ENCODE peak calls at places on chromosomes 6 and 20, in seven cellular contexts. One of them, this sample, is unnamed.

GRCh38 chr6:42970859-42971612 is 7.9 kb downstream of the PEX6 start:
- DNase-seq in IMR-90: peak
- DNase-seq in neuronal stem cell: no peak
- DNase-seq in mesenchymal stem cell: peak
- DNase-seq in mesendoderm: peak
- DNase-seq in trophoblast cell: peak
- DNase-seq in H1: no peak
- DNase-seq in this sample: no peak

GRCh38 chr6:7910298-7910653 is 312 bp downstream of the TXNDC5 start:
- DNase-seq in IMR-90: no peak
- DNase-seq in neuronal stem cell: no peak
- DNase-seq in mesenchymal stem cell: no peak
- DNase-seq in mesendoderm: no peak
- DNase-seq in trophoblast cell: no peak
- DNase-seq in H1: no peak
- DNase-seq in this sample: no peak

GRCh38 chr20:57006411-57007170 is 259.9 kb downstream of the BMP7 start:
- DNase-seq in IMR-90: no peak
- DNase-seq in neuronal stem cell: peak
- DNase-seq in mesenchymal stem cell: peak
- DNase-seq in mesendoderm: peak
- DNase-seq in trophoblast cell: peak
- DNase-seq in H1: no peak
- DNase-seq in this sample: no peak

GRCh38 chr6:9842004-9842720 is 572.7 kb downstream of the TFAP2A start:
- DNase-seq in IMR-90: no peak
- DNase-seq in neuronal stem cell: no peak
- DNase-seq in mesenchymal stem cell: no peak
- DNase-seq in mesendoderm: peak
- DNase-seq in trophoblast cell: no peak
- DNase-seq in H1: no peak
- DNase-seq in this sample: no peak

GRCh38 chr6:144104898-144105487 is 9.6 kb upstream of the SF3B5 start:
- DNase-seq in IMR-90: peak
- DNase-seq in neuronal stem cell: peak
- DNase-seq in mesenchymal stem cell: peak
- DNase-seq in mesendoderm: peak
- DNase-seq in trophoblast cell: peak
- DNase-seq in H1: no peak
- DNase-seq in this sample: no peak

GRCh38 chr20:52682271-52682670 is 289.9 kb upstream of the TSHZ2 start:
- DNase-seq in IMR-90: no peak
- DNase-seq in neuronal stem cell: no peak
- DNase-seq in mesenchymal stem cell: no peak
- DNase-seq in mesendoderm: no peak
- DNase-seq in trophoblast cell: no peak
- DNase-seq in H1: no peak
- DNase-seq in this sample: no peak

GRCh38 chr6:116060572-116061283 is at the start of gene FRK:
- DNase-seq in IMR-90: peak
- DNase-seq in neuronal stem cell: no peak
- DNase-seq in mesenchymal stem cell: no peak
- DNase-seq in mesendoderm: no peak
- DNase-seq in trophoblast cell: peak
- DNase-seq in H1: no peak
- DNase-seq in this sample: no peak

GRCh38 chr20:61813791-61814190 is 251.9 kb downstream of the TAF4 start:
- DNase-seq in IMR-90: no peak
- DNase-seq in neuronal stem cell: no peak
- DNase-seq in mesenchymal stem cell: no peak
- DNase-seq in mesendoderm: no peak
- DNase-seq in trophoblast cell: no peak
- DNase-seq in H1: no peak
- DNase-seq in this sample: no peak

GRCh38 chr6:56692586-56693245 is 50.0 kb upstream of the DST start:
- DNase-seq in IMR-90: peak
- DNase-seq in neuronal stem cell: no peak
- DNase-seq in mesenchymal stem cell: peak
- DNase-seq in mesendoderm: no peak
- DNase-seq in trophoblast cell: peak
- DNase-seq in H1: no peak
- DNase-seq in this sample: no peak

GRCh38 chr20:63695419-63696310 is 787 bp upstream of the TNFRSF6B start:
- DNase-seq in IMR-90: no peak
- DNase-seq in neuronal stem cell: no peak
- DNase-seq in mesenchymal stem cell: no peak
- DNase-seq in mesendoderm: no peak
- DNase-seq in trophoblast cell: no peak
- DNase-seq in H1: no peak
- DNase-seq in this sample: no peak

GRCh38 chr20:60727425-60727824 is 524.6 kb upstream of the CDH4 start:
- DNase-seq in IMR-90: no peak
- DNase-seq in neuronal stem cell: no peak
- DNase-seq in mesenchymal stem cell: no peak
- DNase-seq in mesendoderm: peak
- DNase-seq in trophoblast cell: no peak
- DNase-seq in H1: no peak
- DNase-seq in this sample: no peak

GRCh38 chr6:111681856-111682255 is 76.2 kb upstream of the TRAF3IP2 start:
- DNase-seq in IMR-90: no peak
- DNase-seq in neuronal stem cell: no peak
- DNase-seq in mesenchymal stem cell: no peak
- DNase-seq in mesendoderm: no peak
- DNase-seq in trophoblast cell: no peak
- DNase-seq in H1: no peak
- DNase-seq in this sample: no peak

GRCh38 chr6:164532546-164533362 is 776.7 kb downstream of the C6orf118 start:
- DNase-seq in IMR-90: no peak
- DNase-seq in neuronal stem cell: no peak
- DNase-seq in mesenchymal stem cell: no peak
- DNase-seq in mesendoderm: peak
- DNase-seq in trophoblast cell: no peak
- DNase-seq in H1: no peak
- DNase-seq in this sample: no peak

GRCh38 chr6:144897441-144897921 is 612.3 kb downstream of the UTRN start:
- DNase-seq in IMR-90: peak
- DNase-seq in neuronal stem cell: no peak
- DNase-seq in mesenchymal stem cell: peak
- DNase-seq in mesendoderm: peak
- DNase-seq in trophoblast cell: peak
- DNase-seq in H1: no peak
- DNase-seq in this sample: no peak

GRCh38 chr6:147769496-147770087 is 261.1 kb downstream of the SAMD5 start:
- DNase-seq in IMR-90: no peak
- DNase-seq in neuronal stem cell: no peak
- DNase-seq in mesenchymal stem cell: peak
- DNase-seq in mesendoderm: no peak
- DNase-seq in trophoblast cell: no peak
- DNase-seq in H1: no peak
- DNase-seq in this sample: no peak

GRCh38 chr6:74068945-74069570 is 373.1 kb downstream of the CD109 start:
- DNase-seq in IMR-90: peak
- DNase-seq in neuronal stem cell: no peak
- DNase-seq in mesenchymal stem cell: no peak
- DNase-seq in mesendoderm: no peak
- DNase-seq in trophoblast cell: no peak
- DNase-seq in H1: no peak
- DNase-seq in this sample: no peak

GRCh38 chr6:118917550-118918321 is 17.2 kb downstream of the MCM9 start:
- DNase-seq in IMR-90: peak
- DNase-seq in neuronal stem cell: no peak
- DNase-seq in mesenchymal stem cell: no peak
- DNase-seq in mesendoderm: no peak
- DNase-seq in trophoblast cell: no peak
- DNase-seq in H1: no peak
- DNase-seq in this sample: no peak

GRCh38 chr20:43528258-43528875 is 20.9 kb downstream of the L3MBTL1 start:
- DNase-seq in IMR-90: no peak
- DNase-seq in neuronal stem cell: no peak
- DNase-seq in mesenchymal stem cell: no peak
- DNase-seq in mesendoderm: no peak
- DNase-seq in trophoblast cell: no peak
- DNase-seq in H1: no peak
- DNase-seq in this sample: no peak

GRCh38 chr6:44386929-44387345 is 569 bp upstream of the CDC5L start:
- DNase-seq in IMR-90: peak
- DNase-seq in neuronal stem cell: no peak
- DNase-seq in mesenchymal stem cell: no peak
- DNase-seq in mesendoderm: no peak
- DNase-seq in trophoblast cell: peak
- DNase-seq in H1: no peak
- DNase-seq in this sample: no peak

GRCh38 chr20:38113401-38114325 is 51.4 kb downstream of the TGM2 start:
- DNase-seq in IMR-90: no peak
- DNase-seq in neuronal stem cell: no peak
- DNase-seq in mesenchymal stem cell: no peak
- DNase-seq in mesendoderm: peak
- DNase-seq in trophoblast cell: peak
- DNase-seq in H1: peak
- DNase-seq in this sample: peak

GRCh38 chr6:7649037-7649810 is 59.2 kb downstream of the SNRNP48 start:
- DNase-seq in IMR-90: no peak
- DNase-seq in neuronal stem cell: no peak
- DNase-seq in mesenchymal stem cell: no peak
- DNase-seq in mesendoderm: no peak
- DNase-seq in trophoblast cell: no peak
- DNase-seq in H1: no peak
- DNase-seq in this sample: no peak

GRCh38 chr20:43981535-43981934 is 66.9 kb downstream of the TOX2 start:
- DNase-seq in IMR-90: no peak
- DNase-seq in neuronal stem cell: no peak
- DNase-seq in mesenchymal stem cell: no peak
- DNase-seq in mesendoderm: no peak
- DNase-seq in trophoblast cell: no peak
- DNase-seq in H1: no peak
- DNase-seq in this sample: no peak

GRCh38 chr20:47710665-47711045 is 74.6 kb downstream of the SULF2 start:
- DNase-seq in IMR-90: no peak
- DNase-seq in neuronal stem cell: no peak
- DNase-seq in mesenchymal stem cell: no peak
- DNase-seq in mesendoderm: no peak
- DNase-seq in trophoblast cell: no peak
- DNase-seq in H1: no peak
- DNase-seq in this sample: no peak
- H2BK5ac ChIP-seq in IMR-90: no peak
- H2BK5ac ChIP-seq in neuronal stem cell: no peak
- H2BK5ac ChIP-seq in mesenchymal stem cell: no peak
- H2BK5ac ChIP-seq in mesendoderm: no peak
- H2BK5ac ChIP-seq in trophoblast cell: no peak
- H2BK5ac ChIP-seq in H1: peak
- H2BK5ac ChIP-seq in this sample: no peak

GRCh38 chr6:86536121-86536520 is 401.2 kb upstream of the HTR1E start:
- DNase-seq in IMR-90: no peak
- DNase-seq in neuronal stem cell: no peak
- DNase-seq in mesenchymal stem cell: no peak
- DNase-seq in mesendoderm: no peak
- DNase-seq in trophoblast cell: no peak
- DNase-seq in H1: no peak
- DNase-seq in this sample: no peak
- H2BK120ac ChIP-seq in IMR-90: no peak
- H2BK120ac ChIP-seq in neuronal stem cell: no peak
- H2BK120ac ChIP-seq in mesenchymal stem cell: no peak
- H2BK120ac ChIP-seq in mesendoderm: no peak
- H2BK120ac ChIP-seq in trophoblast cell: no peak
- H2BK120ac ChIP-seq in H1: no peak
- H2BK120ac ChIP-seq in this sample: no peak

DNA sequence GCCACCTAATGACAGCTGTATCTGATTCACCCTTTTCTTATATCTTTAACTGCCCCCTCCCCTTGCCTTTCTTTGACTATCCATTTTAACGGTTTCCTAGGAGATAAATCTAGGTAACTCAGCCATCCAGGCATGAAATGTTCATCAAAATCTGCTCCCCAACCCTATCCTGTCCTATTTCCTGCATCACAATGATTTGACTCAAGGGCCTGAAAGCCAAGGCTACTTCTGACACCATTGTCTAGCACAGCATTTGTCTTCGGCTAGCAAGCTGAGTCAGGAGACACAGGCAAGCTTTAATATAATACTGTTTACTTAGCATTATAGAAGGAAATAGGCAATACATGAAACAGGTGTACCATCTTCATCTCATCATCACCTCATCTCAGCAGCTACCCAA is 31.6 kb upstream of the MANEA start:
- DNase-seq in IMR-90: no peak
- DNase-seq in neuronal stem cell: no peak
- DNase-seq in mesenchymal stem cell: no peak
- DNase-seq in mesendoderm: no peak
- DNase-seq in trophoblast cell: no peak
- DNase-seq in H1: no peak
- DNase-seq in this sample: no peak
- H2BK5ac ChIP-seq in IMR-90: no peak
- H2BK5ac ChIP-seq in neuronal stem cell: no peak
- H2BK5ac ChIP-seq in mesenchymal stem cell: no peak
- H2BK5ac ChIP-seq in mesendoderm: peak
- H2BK5ac ChIP-seq in trophoblast cell: no peak
- H2BK5ac ChIP-seq in H1: no peak
- H2BK5ac ChIP-seq in this sample: no peak

GRCh38 chr6:27517238-27517637 is 44.3 kb upstream of the ZNF184 start:
- DNase-seq in IMR-90: no peak
- DNase-seq in neuronal stem cell: no peak
- DNase-seq in mesenchymal stem cell: no peak
- DNase-seq in mesendoderm: no peak
- DNase-seq in trophoblast cell: no peak
- DNase-seq in H1: no peak
- DNase-seq in this sample: no peak

GRCh38 chr6:27514906-27515495 is 42.1 kb upstream of the ZNF184 start:
- DNase-seq in IMR-90: no peak
- DNase-seq in neuronal stem cell: no peak
- DNase-seq in mesenchymal stem cell: no peak
- DNase-seq in mesendoderm: no peak
- DNase-seq in trophoblast cell: no peak
- DNase-seq in H1: no peak
- DNase-seq in this sample: no peak

GRCh38 chr6:27517928-27518787 is 45.3 kb upstream of the ZNF184 start:
- DNase-seq in IMR-90: no peak
- DNase-seq in neuronal stem cell: no peak
- DNase-seq in mesenchymal stem cell: no peak
- DNase-seq in mesendoderm: no peak
- DNase-seq in trophoblast cell: no peak
- DNase-seq in H1: no peak
- DNase-seq in this sample: no peak

GRCh38 chr6:27507041-27507956 is 34.4 kb upstream of the ZNF184 start:
- DNase-seq in IMR-90: no peak
- DNase-seq in neuronal stem cell: no peak
- DNase-seq in mesenchymal stem cell: no peak
- DNase-seq in mesendoderm: peak
- DNase-seq in trophoblast cell: peak
- DNase-seq in H1: no peak
- DNase-seq in this sample: no peak

DNA sequence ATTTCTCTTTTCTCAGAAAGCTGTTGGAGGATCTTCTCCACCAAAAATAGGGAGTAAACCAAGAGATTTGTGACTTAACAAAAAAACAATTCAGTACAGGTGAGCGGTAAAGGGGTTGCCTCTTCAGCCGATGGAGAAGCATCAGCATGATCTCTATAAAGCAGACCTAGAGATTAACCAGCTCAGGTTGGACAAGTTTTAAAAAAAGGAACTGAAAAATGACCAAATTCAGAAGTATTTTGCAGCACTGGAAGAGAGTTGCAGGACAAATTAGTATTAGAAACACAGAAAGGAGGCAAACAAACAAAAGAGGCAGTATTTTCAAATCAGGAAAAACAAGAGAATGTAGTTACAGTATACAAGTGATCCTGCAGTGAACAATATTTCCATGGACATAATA is 39.6 kb upstream of the ZNF184 start:
- DNase-seq in IMR-90: no peak
- DNase-seq in neuronal stem cell: no peak
- DNase-seq in mesenchymal stem cell: no peak
- DNase-seq in mesendoderm: no peak
- DNase-seq in trophoblast cell: no peak
- DNase-seq in H1: no peak
- DNase-seq in this sample: no peak
- H2BK120ac ChIP-seq in IMR-90: no peak
- H2BK120ac ChIP-seq in neuronal stem cell: no peak
- H2BK120ac ChIP-seq in mesenchymal stem cell: no peak
- H2BK120ac ChIP-seq in mesendoderm: no peak
- H2BK120ac ChIP-seq in trophoblast cell: no peak
- H2BK120ac ChIP-seq in H1: no peak
- H2BK120ac ChIP-seq in this sample: no peak